ENCODE peak calls at places on chromosomes 7 and 10, in seven cellular contexts. V, F, D, E, Z, W and C are unnamed samples.
A peak's percentile ranks its signal among the peaks of the same experiment; 100 is the strongest.

GRCh38 chr10:102868976-102869289 is 337 bp upstream of the AS3MT start:
- DNase-seq in V (no peak), Z (no peak), D (no peak), E (no peak), W (no peak), F (no peak), C (no peak)

GRCh38 chr10:102615361-102615760 is 28.9 kb upstream of the TRIM8 start:
- DNase-seq in Z (no peak), V (peak; percentile 30), W (no peak), D (peak; percentile 57), F (peak; percentile 12), E (no peak), C (peak; percentile 54)

GRCh38 chr7:138705122-138705521 is 4.0 kb upstream of the SVOPL start:
- DNase-seq in D (no peak), E (no peak), V (no peak), F (no peak), W (no peak), Z (no peak), C (no peak)

GRCh38 chr7:40232242-40232929 is 97.6 kb downstream of the SUGCT start:
- DNase-seq in Z (peak; percentile 86), V (no peak), E (no peak), W (no peak), F (peak; percentile 64), D (peak; percentile 29), C (no peak)

GRCh38 chr7:14341200-14341599 is 351.7 kb upstream of the ETV1 start:
- DNase-seq in D (no peak), Z (no peak), V (no peak), F (no peak), W (no peak), E (no peak), C (no peak)

GRCh38 chr10:97499561-97500296 is 1.0 kb downstream of the UBTD1 start:
- DNase-seq in V (peak; percentile 86), F (peak; percentile 31), Z (peak; percentile 85), D (peak; percentile 33), W (no peak), E (no peak), C (peak; percentile 81)

GRCh38 chr7:127792528-127793342 is 140.7 kb downstream of the SND1 start:
- DNase-seq in W (no peak), F (peak; percentile 67), Z (no peak), E (no peak), V (no peak), D (peak; percentile 50), C (no peak)

GRCh38 chr7:151864081-151864480 is 12.8 kb downstream of the PRKAG2 start:
- DNase-seq in F (peak; percentile 33), D (no peak), V (no peak), E (no peak), Z (no peak), W (no peak), C (no peak)

GRCh38 chr7:76047305-76047810 is 442 bp downstream of the STYXL1 start:
- DNase-seq in W (no peak), F (no peak), V (no peak), D (no peak), E (no peak), Z (peak; percentile 14), C (no peak)

GRCh38 chr7:157000047-157000726 is 10.3 kb downstream of the MNX1 start:
- DNase-seq in V (no peak), F (peak; percentile 52), Z (no peak), E (no peak), D (no peak), W (no peak), C (no peak)

GRCh38 chr10:127935115-127935561 is 28.2 kb downstream of the PTPRE start:
- DNase-seq in E (no peak), D (no peak), F (no peak), Z (no peak), W (no peak), V (no peak), C (no peak)